ENCODE peak calls at places on chromosome 19, in five cellular contexts. M is thoracic aorta; J is mucosa of descending colon; E is CD4-positive, CD25-positive, alpha-beta regulatory T cell; U is adipocyte. L is an unnamed sample.
A peak's percentile ranks its signal among the peaks of the same experiment; 100 is the strongest.

GRCh38 chr19:33771308-33772101 is 25.2 kb upstream of the KCTD15 start:
- DNase-seq in E (peak; percentile 34), J (peak; percentile 82), M (no peak), U (peak; percentile 88), L (peak; percentile 54)

GRCh38 chr19:662207-662961 is 630 bp downstream of the RNF126 start:
- DNase-seq in U (peak; percentile 63), J (peak; percentile 78), M (no peak), E (peak; percentile 67), L (peak; percentile 30)

GRCh38 chr19:17772172-17772571 is 20.9 kb downstream of the FCHO1 start:
- DNase-seq in E (no peak), M (no peak), U (no peak), J (no peak), L (peak; percentile 38)

GRCh38 chr19:39423258-39424086 is 11.0 kb downstream of the PLEKHG2 start:
- DNase-seq in J (no peak), U (no peak), M (no peak), E (no peak), L (no peak)

GRCh38 chr19:28968721-28969120 is 244.2 kb downstream of the UQCRFS1 start:
- DNase-seq in U (no peak), M (no peak), E (no peak), J (no peak), L (no peak)

GRCh38 chr19:38183227-38183914 is 40.7 kb downstream of the DPF1 start:
- DNase-seq in M (no peak), J (no peak), E (no peak), U (no peak), L (no peak)

GRCh38 chr19:7888145-7888825 is at the start of gene LRRC8E:
- DNase-seq in E (no peak), U (peak; percentile 91), M (no peak), J (peak; percentile 70), L (peak; percentile 90)

GRCh38 chr19:4707322-4707721 is 16.3 kb downstream of the DPP9 start:
- DNase-seq in E (no peak), M (no peak), J (no peak), U (no peak), L (no peak)

GRCh38 chr19:55877211-55877610 is 40.9 kb downstream of the NLRP4 start:
- DNase-seq in E (no peak), U (no peak), M (no peak), J (no peak), L (no peak)

GRCh38 chr19:34067861-34068271 is 104.4 kb upstream of the LSM14A start:
- DNase-seq in U (no peak), J (no peak), E (no peak), M (no peak), L (no peak)

GRCh38 chr19:18894254-18895037 is 1.5 kb downstream of the CERS1 start:
- DNase-seq in E (no peak), J (no peak), M (no peak), U (peak; percentile 31), L (peak; percentile 76)

GRCh38 chr19:40257096-40257517 is 28.0 kb downstream of the AKT2 start:
- DNase-seq in M (no peak), E (no peak), J (no peak), U (no peak), L (no peak)

GRCh38 chr19:11458236-11458900 is 22.5 kb downstream of the ELAVL3 start:
- DNase-seq in U (no peak), E (no peak), J (no peak), M (no peak), L (no peak)

GRCh38 chr19:31519216-31519615 is 170.0 kb upstream of the TSHZ3 start:
- DNase-seq in E (no peak), U (no peak), M (no peak), J (no peak), L (no peak)

GRCh38 chr19:7348587-7349230 is at the start of gene ARHGEF18:
- DNase-seq in J (no peak), E (peak; percentile 26), M (no peak), U (no peak), L (no peak)

GRCh38 chr19:35937345-35938281 is 1.4 kb downstream of the LRFN3 start:
- DNase-seq in E (no peak), U (peak; percentile 21), J (no peak), M (no peak), L (no peak)

GRCh38 chr19:38667552-38668205 is 20.2 kb downstream of the ACTN4 start:
- DNase-seq in J (no peak), M (no peak), U (peak; percentile 83), E (no peak), L (peak; percentile 27)

GRCh38 chr19:29217591-29217990 is 4.6 kb upstream of the UQCRFS1 start:
- DNase-seq in E (no peak), M (no peak), U (no peak), J (no peak), L (no peak)

DNA sequence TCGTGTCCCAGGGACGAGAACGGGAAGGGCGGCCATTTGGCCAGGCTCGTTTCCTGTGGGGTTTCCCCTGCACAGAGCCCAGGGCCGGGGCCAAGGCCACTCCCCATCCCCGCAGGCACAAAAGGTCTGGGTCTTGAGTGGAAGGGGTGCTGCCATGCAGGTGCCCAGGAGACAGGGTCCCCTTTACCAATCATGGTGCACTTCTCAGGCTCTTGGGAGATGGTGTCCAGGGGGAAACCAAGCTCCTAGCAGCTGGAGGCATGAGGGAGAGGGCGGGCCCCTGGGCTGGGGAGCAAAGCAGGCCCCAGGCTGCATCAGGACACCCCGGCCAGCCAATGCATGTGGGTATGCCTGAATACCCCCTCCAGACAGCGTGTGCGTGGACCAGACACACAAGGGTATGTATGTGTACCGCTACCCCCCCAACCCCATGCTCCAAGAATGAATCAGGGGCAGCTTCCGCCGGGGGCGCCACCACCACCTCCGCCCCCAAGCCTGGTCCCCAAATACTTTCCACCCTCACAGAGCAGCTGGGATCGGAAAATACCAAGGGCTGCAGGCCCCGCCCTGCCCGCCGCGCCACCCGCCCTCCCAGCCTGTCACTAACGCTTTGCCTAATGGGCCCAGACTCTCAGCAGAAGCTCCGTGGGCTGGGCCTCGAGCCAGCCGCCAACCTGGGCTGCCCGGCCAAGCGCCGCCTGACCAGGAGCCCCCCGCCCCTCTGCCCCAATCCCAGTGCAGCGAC is 37.6 kb upstream of the NANOS3 start:
- DNase-seq in M (no peak), J (peak; percentile 85), U (peak; percentile 94), E (peak; percentile 77), L (peak; percentile 68)
- H3K4me3 ChIP-seq in M (peak overlapping the region; percentile 96), J (peak overlapping the region; percentile 11), U (peak overlapping the region; percentile 96), E (peak overlapping the region; percentile 59), L (peak overlapping the region; percentile 63)

GRCh38 chr19:2544576-2545415 is 68.9 kb downstream of the GADD45B start:
- DNase-seq in U (no peak), J (no peak), M (no peak), E (no peak), L (no peak)
- H3K4me1 ChIP-seq in U (peaks cover 52% of the 10 kb centered on the region), J (peaks cover 26% of the 10 kb centered on the region), M (peaks cover 77% of the 10 kb centered on the region), E (peaks cover 15% of the 10 kb centered on the region), L (peaks cover 39% of the 10 kb centered on the region)

GRCh38 chr19:3481241-3482090 is 1.1 kb upstream of the SMIM24 start:
- DNase-seq in M (no peak), J (no peak), E (no peak), U (no peak), L (no peak)
- H3K4me3 ChIP-seq in M (no peak overlapping the region), J (no peak overlapping the region), E (no peak overlapping the region), U (no peak overlapping the region), L (no peak overlapping the region)

GRCh38 chr19:45496349-45496953 is 396 bp downstream of the RTN2 start:
- DNase-seq in M (no peak), U (peak; percentile 69), J (peak; percentile 58), E (no peak), L (peak; percentile 73)
- H3K4me1 ChIP-seq in M (peaks cover 43% of the 10 kb centered on the region), U (peaks cover 8% of the 10 kb centered on the region), J (peaks cover 37% of the 10 kb centered on the region), E (peaks cover 47% of the 10 kb centered on the region), L (peaks cover 18% of the 10 kb centered on the region)

DNA sequence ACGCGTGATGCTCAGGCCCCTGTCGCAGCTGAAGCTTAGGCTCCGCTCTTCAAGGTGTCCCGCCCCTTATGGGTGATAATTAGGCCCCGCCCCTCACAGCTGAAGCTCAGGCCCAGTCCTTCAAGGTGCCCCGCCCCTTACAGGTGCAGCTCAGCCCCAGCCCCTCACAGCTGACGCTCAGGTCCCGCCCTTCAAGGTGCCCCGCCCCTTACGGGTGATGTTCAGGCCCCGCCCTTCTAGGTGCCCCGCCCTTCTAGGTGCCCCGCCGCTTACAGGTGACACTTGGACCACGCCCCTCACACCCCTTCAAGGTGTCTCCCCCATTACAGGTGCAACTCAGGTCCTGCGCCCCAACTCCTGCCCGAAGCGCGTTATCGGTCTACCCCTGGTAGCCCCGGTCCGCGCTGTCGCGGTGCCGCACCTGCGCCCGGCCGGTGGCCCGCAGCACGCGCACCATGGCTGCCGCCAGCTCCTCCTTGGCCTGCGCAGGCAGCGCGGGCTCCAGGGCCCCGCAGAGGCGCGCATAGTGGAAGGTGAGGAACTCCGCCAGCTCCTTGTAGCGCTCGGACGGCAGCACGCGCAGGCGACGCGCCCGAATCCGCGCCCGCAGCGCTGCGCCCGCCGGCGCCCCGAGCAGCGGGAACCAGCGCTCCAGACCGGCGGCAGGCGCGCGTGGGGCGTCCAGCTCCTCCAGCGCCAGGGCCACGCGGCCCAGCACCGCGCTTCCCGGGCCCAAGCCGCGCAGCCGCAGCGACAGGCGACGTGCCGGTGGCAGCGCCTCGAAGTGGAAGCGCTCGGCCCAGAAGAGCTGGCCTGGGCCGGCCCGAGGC is 7.3 kb downstream of the RASAL3 start:
- DNase-seq in J (peak; percentile 67), U (no peak), M (no peak), E (no peak), L (no peak)
- H3K4me3 ChIP-seq in J (no peak overlapping the region), U (no peak overlapping the region), M (peak overlapping the region; percentile 27), E (no peak overlapping the region), L (no peak overlapping the region)